ENCODE peak calls at places on chromosomes 4 and X, in six cellular contexts. A, Z, W, E, L and D are unnamed samples.

GRCh38 chrX:19007011-19007410 is 23.1 kb upstream of the PHKA2 start:
- DNase-seq in A (no peak), Z (no peak), W (no peak), E (no peak), L (no peak), D (no peak)

GRCh38 chr4:128688846-128689467 is 120.5 kb upstream of the JADE1 start:
- DNase-seq in A (no peak), Z (no peak), W (no peak), E (no peak), L (no peak), D (no peak)

GRCh38 chr4:39046243-39046642 is 14.0 kb upstream of the TMEM156 start:
- DNase-seq in A (peak), Z (peak), W (no peak), E (no peak), L (peak), D (no peak)

GRCh38 chrX:13864264-13864663 is 47.4 kb upstream of the GPM6B start:
- DNase-seq in A (peak), Z (no peak), W (no peak), E (no peak), L (no peak), D (no peak)

GRCh38 chrX:150736478-150736877 is 43.3 kb downstream of the MTMR1 start:
- DNase-seq in A (no peak), Z (no peak), W (no peak), E (no peak), L (no peak), D (no peak)

GRCh38 chr4:2284934-2285664 is 23.2 kb upstream of the MXD4 start:
- DNase-seq in A (peak), Z (peak), W (no peak), E (no peak), L (no peak), D (no peak)

GRCh38 chr4:163582688-163583087 is 88.2 kb downstream of the TMA16 start:
- DNase-seq in A (no peak), Z (no peak), W (no peak), E (no peak), L (no peak), D (no peak)

GRCh38 chr4:94673961-94674360 is 83.8 kb upstream of the BMPR1B start:
- DNase-seq in A (no peak), Z (no peak), W (no peak), E (no peak), L (no peak), D (no peak)

GRCh38 chr4:120977435-120977997 is 55.0 kb upstream of the PRDM5 start:
- DNase-seq in A (peak), Z (peak), W (peak), E (no peak), L (peak), D (no peak)

GRCh38 chr4:82761249-82761648 is 37.3 kb downstream of the SCD5 start:
- DNase-seq in A (no peak), Z (no peak), W (no peak), E (no peak), L (no peak), D (no peak)

GRCh38 chr4:76772498-76773106 is 125.3 kb downstream of the SOWAHB start:
- DNase-seq in A (peak), Z (peak), W (no peak), E (no peak), L (peak), D (no peak)

GRCh38 chrX:140057001-140057411 is 91.7 kb upstream of the CXorf66 start:
- DNase-seq in A (peak), Z (peak), W (peak), E (peak), L (peak), D (peak)

GRCh38 chr4:3857316-3857926 is 91.2 kb downstream of the ADRA2C start:
- DNase-seq in A (no peak), Z (no peak), W (no peak), E (no peak), L (no peak), D (no peak)

GRCh38 chr4:55183926-55184599 is 58.7 kb upstream of the KDR start:
- DNase-seq in A (peak), Z (peak), W (peak), E (no peak), L (peak), D (no peak)

GRCh38 chr4:140038031-140038533 is 115.9 kb downstream of the MAML3 start:
- DNase-seq in A (peak), Z (peak), W (no peak), E (no peak), L (no peak), D (no peak)

GRCh38 chrX:72624194-72624593 is 51.6 kb upstream of the HDAC8 start:
- DNase-seq in A (no peak), Z (no peak), W (no peak), E (no peak), L (no peak), D (no peak)

GRCh38 chr4:94453534-94453963 is 1.8 kb downstream of the PDLIM5 start:
- DNase-seq in A (no peak), Z (peak), W (no peak), E (no peak), L (no peak), D (no peak)

GRCh38 chrX:73401591-73402266 is 45.1 kb upstream of the CDX4 start:
- DNase-seq in A (no peak), Z (no peak), W (peak), E (peak), L (peak), D (peak)

GRCh38 chr4:8897768-8898167 is 26.1 kb upstream of the HMX1 start:
- DNase-seq in A (no peak), Z (no peak), W (no peak), E (no peak), L (no peak), D (no peak)

GRCh38 chr4:188435381-188435780 is 296.1 kb downstream of the TRIML1 start:
- DNase-seq in A (peak), Z (no peak), W (no peak), E (no peak), L (no peak), D (no peak)

GRCh38 chrX:23821847-23822246 is 38.9 kb downstream of the SAT1 start:
- DNase-seq in A (no peak), Z (no peak), W (no peak), E (no peak), L (no peak), D (no peak)
- H2BK15ac ChIP-seq in A (no peak), Z (no peak), W (no peak), E (no peak), L (no peak), D (no peak)

GRCh38 chr4:7259039-7259438 is 66.7 kb downstream of the SORCS2 start:
- DNase-seq in A (no peak), Z (no peak), W (no peak), E (no peak), L (no peak), D (no peak)
- H2BK15ac ChIP-seq in A (no peak), Z (no peak), W (no peak), E (no peak), L (no peak), D (no peak)

DNA sequence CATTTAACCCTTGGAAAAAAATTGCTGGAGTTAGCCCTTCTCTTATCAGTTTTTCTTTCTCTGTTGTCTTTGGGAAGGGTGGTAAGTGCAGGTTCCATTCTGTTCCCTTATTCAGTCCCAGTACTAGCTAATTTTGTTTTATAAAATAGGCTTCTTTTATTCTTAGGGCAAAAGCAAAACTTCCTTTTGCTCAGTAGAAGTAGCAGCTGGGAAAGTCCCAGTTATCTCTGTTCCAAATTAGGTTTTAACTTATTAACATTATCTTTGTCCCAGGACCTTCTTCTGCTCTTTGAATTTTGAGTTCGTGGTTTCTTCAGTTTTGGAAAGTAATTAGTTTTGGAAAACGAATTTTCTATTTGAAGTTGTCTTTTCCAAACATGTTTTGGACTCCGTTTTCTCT is 61.1 kb downstream of the BANK1 start:
- DNase-seq in A (no peak), Z (no peak), W (no peak), E (no peak), L (no peak), D (no peak)
- H2BK15ac ChIP-seq in A (no peak), Z (no peak), W (no peak), E (no peak), L (no peak), D (no peak)

GRCh38 chr4:6126971-6127745 is 73.2 kb downstream of the JAKMIP1 start:
- DNase-seq in A (no peak), Z (no peak), W (no peak), E (no peak), L (no peak), D (no peak)
- H2BK15ac ChIP-seq in A (no peak), Z (no peak), W (no peak), E (no peak), L (no peak), D (peak)

GRCh38 chr4:1250527-1250812 is 1.5 kb upstream of the CTBP1 start:
- DNase-seq in A (no peak), Z (no peak), W (no peak), E (no peak), L (no peak), D (no peak)

GRCh38 chr4:1252928-1253492 is 4.1 kb upstream of the CTBP1 start:
- DNase-seq in A (no peak), Z (no peak), W (no peak), E (no peak), L (no peak), D (no peak)

GRCh38 chr4:1251773-1252066 is 2.8 kb upstream of the CTBP1 start:
- DNase-seq in A (no peak), Z (no peak), W (no peak), E (no peak), L (no peak), D (no peak)

GRCh38 chr4:1249731-1250526 is 999 bp upstream of the CTBP1 start:
- DNase-seq in A (no peak), Z (peak), W (peak), E (peak), L (no peak), D (no peak)

GRCh38 chr4:1250921-1251772 is 2.2 kb upstream of the CTBP1 start:
- DNase-seq in A (no peak), Z (no peak), W (no peak), E (no peak), L (no peak), D (no peak)
- H2BK15ac ChIP-seq in A (no peak), Z (no peak), W (no peak), E (no peak), L (no peak), D (no peak)

DNA sequence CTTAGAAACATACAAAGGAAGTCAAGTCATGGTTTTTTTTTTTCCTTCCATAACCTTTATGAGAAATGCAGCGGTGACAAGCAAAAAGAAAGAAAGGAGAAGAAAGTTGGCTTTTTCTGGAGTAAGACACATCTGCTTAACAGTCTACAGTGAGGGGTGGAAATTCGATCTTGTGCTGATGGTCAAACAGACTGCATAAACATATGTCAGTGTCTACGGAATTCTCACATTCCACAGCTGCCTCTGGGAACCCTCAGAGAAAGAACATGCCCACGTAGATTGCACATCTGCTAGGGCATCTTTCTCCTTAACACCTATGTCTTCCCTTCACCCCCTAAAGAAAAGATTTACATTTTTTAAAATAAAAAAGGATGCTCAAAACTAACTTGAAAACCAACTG is 54.5 kb downstream of the PROM1 start:
- DNase-seq in A (peak), Z (peak), W (no peak), E (no peak), L (peak), D (no peak)
- H2BK15ac ChIP-seq in A (peak), Z (no peak), W (no peak), E (no peak), L (no peak), D (no peak)

DNA sequence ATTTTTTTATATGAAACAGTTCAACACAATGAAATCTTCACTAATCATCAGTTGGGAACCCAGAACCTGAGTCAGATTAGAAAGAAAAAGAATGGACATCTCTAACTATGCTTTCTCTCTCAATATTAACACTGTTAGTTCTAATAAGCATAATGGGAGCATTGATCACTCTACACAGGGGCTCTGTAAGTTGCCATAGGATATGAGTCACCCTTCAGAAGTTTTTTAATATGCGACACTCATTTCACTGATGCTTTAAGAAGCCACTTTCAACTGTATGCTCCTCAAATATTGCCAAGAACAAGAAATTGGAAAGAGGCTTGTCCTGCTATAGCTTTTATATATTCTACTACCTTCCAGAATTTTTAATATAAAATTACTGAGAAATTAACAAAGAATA is 187.0 kb downstream of the AASDH start:
- DNase-seq in A (no peak), Z (no peak), W (no peak), E (no peak), L (no peak), D (no peak)
- H2BK15ac ChIP-seq in A (no peak), Z (no peak), W (no peak), E (no peak), L (no peak), D (no peak)

GRCh38 chr4:6900956-6901355 is 8.7 kb upstream of the TBC1D14 start:
- DNase-seq in A (no peak), Z (no peak), W (no peak), E (no peak), L (no peak), D (no peak)
- H2BK15ac ChIP-seq in A (no peak), Z (peak), W (no peak), E (no peak), L (no peak), D (no peak)

GRCh38 chr4:74370912-74371311 is 6.0 kb downstream of the EREG start:
- DNase-seq in A (peak), Z (peak), W (peak), E (no peak), L (peak), D (peak)
- H2BK15ac ChIP-seq in A (no peak), Z (no peak), W (no peak), E (no peak), L (no peak), D (no peak)

GRCh38 chr4:102168580-102168979 is 176.7 kb downstream of the SLC39A8 start:
- DNase-seq in A (no peak), Z (no peak), W (no peak), E (no peak), L (no peak), D (no peak)
- H2BK15ac ChIP-seq in A (no peak), Z (peak), W (no peak), E (no peak), L (no peak), D (no peak)